ENCODE peak calls at places on chromosome 10, in eight cellular contexts. T is GM23248; D is hepatocyte; U is left ventricle myocardium inferior; Y is testis; W is uterus; C is mammary epithelial cell; A is CD4-positive, CD25-positive, alpha-beta regulatory T cell. R is an unnamed sample.

GRCh38 chr10:80204801-80205477 is 398 bp downstream of the ANXA11 start:
- DNase-seq in Y (no peak), D (peak; percentile 67), A (peak; percentile 58), T (peak; percentile 66), C (no peak), W (peak; percentile 55), U (peak; percentile 50), R (no peak)

GRCh38 chr10:75525067-75525466 is 93.6 kb downstream of the LRMDA start:
- DNase-seq in D (no peak), T (no peak), Y (no peak), W (no peak), C (no peak), U (no peak), A (no peak), R (no peak)

GRCh38 chr10:80518143-80518806 is 19.4 kb upstream of the SH2D4B start:
- DNase-seq in A (no peak), D (no peak), C (no peak), Y (no peak), T (no peak), U (no peak), W (no peak), R (no peak)

GRCh38 chr10:22911889-22912762 is 15.7 kb upstream of the ARMC3 start:
- DNase-seq in D (peak; percentile 65), A (no peak), W (no peak), T (no peak), C (no peak), Y (peak; percentile 78), U (no peak), R (no peak)

GRCh38 chr10:129875993-129876727 is 87.9 kb downstream of the EBF3 start:
- DNase-seq in C (no peak), W (no peak), Y (no peak), A (no peak), U (no peak), T (no peak), D (no peak), R (no peak)

GRCh38 chr10:103637855-103638561 is 144.5 kb downstream of the NEURL1 start:
- DNase-seq in W (peak; percentile 87), A (no peak), Y (peak; percentile 83), D (no peak), T (peak; percentile 98), U (peak; percentile 78), C (no peak), R (peak; percentile 48)

GRCh38 chr10:127299956-127300689 is 103.7 kb upstream of the INSYN2A start:
- DNase-seq in D (no peak), W (no peak), Y (no peak), U (no peak), T (no peak), A (no peak), C (no peak), R (peak; percentile 60)

GRCh38 chr10:19245889-19246841 is 197.6 kb downstream of the MALRD1 start:
- DNase-seq in D (peak; percentile 8), Y (no peak), C (no peak), U (no peak), A (no peak), W (no peak), T (no peak), R (no peak)

GRCh38 chr10:106740071-106740470 is 424.4 kb downstream of the SORCS1 start:
- DNase-seq in W (no peak), A (no peak), T (no peak), Y (no peak), D (no peak), C (no peak), U (no peak), R (no peak)

GRCh38 chr10:95784279-95784913 is 28.4 kb downstream of the ENTPD1 start:
- DNase-seq in D (no peak), U (no peak), A (peak; percentile 30), C (no peak), Y (no peak), W (no peak), T (no peak), R (no peak)

GRCh38 chr10:129790710-129791446 is 173.2 kb downstream of the EBF3 start:
- DNase-seq in A (no peak), C (no peak), T (no peak), D (no peak), Y (no peak), U (no peak), W (no peak), R (no peak)

GRCh38 chr10:86149264-86149663 is 217.3 kb downstream of the GRID1 start:
- DNase-seq in A (no peak), C (no peak), Y (no peak), U (no peak), T (no peak), W (no peak), D (no peak), R (no peak)

GRCh38 chr10:79007843-79008319 is 60.9 kb upstream of the ZMIZ1 start:
- DNase-seq in D (no peak), T (peak; percentile 50), C (no peak), U (no peak), A (no peak), W (no peak), Y (peak; percentile 30), R (no peak)

GRCh38 chr10:60048146-60048545 is 141.8 kb upstream of the CCDC6 start:
- DNase-seq in A (no peak), D (peak; percentile 17), W (no peak), Y (no peak), U (no peak), C (peak; percentile 18), T (no peak), R (no peak)

GRCh38 chr10:119270893-119271361 is 63.6 kb downstream of the GRK5 start:
- DNase-seq in D (peak; percentile 88), C (no peak), Y (no peak), T (no peak), U (peak; percentile 87), W (no peak), A (peak; percentile 80), R (peak; percentile 84)

GRCh38 chr10:69506487-69506833 is 55.2 kb downstream of the TSPAN15 start:
- DNase-seq in D (peak; percentile 4), W (no peak), T (no peak), A (no peak), C (no peak), Y (peak; percentile 4), U (no peak), R (no peak)

GRCh38 chr10:22980822-22981221 is 53.0 kb downstream of the ARMC3 start:
- DNase-seq in W (no peak), U (no peak), T (no peak), Y (no peak), D (no peak), A (no peak), C (no peak), R (no peak)

GRCh38 chr10:122044713-122045112 is 55.8 kb downstream of the TACC2 start:
- DNase-seq in C (no peak), W (peak; percentile 23), U (no peak), A (no peak), T (peak; percentile 41), Y (peak; percentile 38), D (peak; percentile 74), R (no peak)

GRCh38 chr10:8532647-8533046 is 478.2 kb downstream of the GATA3 start:
- DNase-seq in T (no peak), C (no peak), A (no peak), Y (no peak), U (no peak), D (no peak), W (no peak), R (no peak)

GRCh38 chr10:132632851-132633684 is 95.5 kb downstream of the INPP5A start:
- DNase-seq in W (peak; percentile 41), C (no peak), T (peak; percentile 72), A (no peak), D (no peak), Y (no peak), U (peak; percentile 12), R (no peak)

GRCh38 chr10:630581-631073 is 58.8 kb downstream of the DIP2C start:
- DNase-seq in C (no peak), D (no peak), Y (no peak), W (no peak), T (no peak), A (no peak), U (no peak), R (peak; percentile 15)

GRCh38 chr10:3803295-3803883 is 18.4 kb upstream of the KLF6 start:
- DNase-seq in Y (no peak), W (no peak), C (peak; percentile 73), U (no peak), D (peak; percentile 71), A (no peak), T (peak; percentile 88), R (no peak)

GRCh38 chr10:43226851-43227845 is 39.7 kb downstream of the RASGEF1A start:
- DNase-seq in Y (no peak), A (no peak), T (no peak), D (no peak), C (no peak), U (peak; percentile 2), W (peak; percentile 5), R (peak; percentile 14)

GRCh38 chr10:44262551-44263251 is 122.2 kb downstream of the CXCL12 start:
- DNase-seq in C (no peak), D (no peak), W (no peak), Y (no peak), T (peak; percentile 18), A (no peak), U (no peak), R (no peak)
- H3K4me1 ChIP-seq in C (no peaks in the 10 kb centered on the region), D (peaks cover 28% of the 10 kb centered on the region), W (peaks cover 8% of the 10 kb centered on the region), Y (no peaks in the 10 kb centered on the region), T (peaks cover 35% of the 10 kb centered on the region), A (no peaks in the 10 kb centered on the region), U (peaks cover 40% of the 10 kb centered on the region), R (no peaks in the 10 kb centered on the region)

DNA sequence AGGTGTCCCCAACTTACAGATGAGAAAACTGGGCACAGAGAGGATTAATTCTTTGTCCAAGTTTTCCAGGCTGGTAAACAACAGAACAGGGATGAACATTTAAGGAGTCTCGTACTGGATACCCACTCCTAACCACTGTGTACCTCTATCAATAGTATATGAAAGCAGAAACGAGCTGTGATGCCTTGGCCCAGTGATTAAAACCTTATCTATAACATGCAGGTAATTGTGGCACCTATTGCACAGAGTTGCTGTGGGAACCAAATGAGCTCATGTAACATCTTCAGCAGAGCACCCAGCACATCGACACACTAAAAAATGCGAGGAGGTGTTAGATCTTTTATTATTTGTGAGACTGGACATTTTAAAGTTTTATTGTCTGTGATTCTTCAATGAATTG is 1.6 kb downstream of the TMEM273 start:
- DNase-seq in D (no peak), T (no peak), W (no peak), A (no peak), U (no peak), Y (no peak), C (no peak), R (no peak)
- H3K4me3 ChIP-seq in D (no peak overlapping the region), T (no peak overlapping the region), W (no peak overlapping the region), A (peak overlapping the region; percentile 77), U (peak overlapping the region; percentile 62), Y (no peak overlapping the region), C (no peak overlapping the region), R (no peak overlapping the region)

GRCh38 chr10:71575446-71575845 is 144.1 kb downstream of the C10orf105 start:
- DNase-seq in Y (peak; percentile 27), D (no peak), W (peak; percentile 51), A (no peak), C (no peak), T (peak; percentile 12), U (peak; percentile 61), R (no peak)
- H3K36me3 ChIP-seq in Y (no peaks in the 10 kb centered on the region), D (no peaks in the 10 kb centered on the region), W (no peaks in the 10 kb centered on the region), A (no peaks in the 10 kb centered on the region), C (no peaks in the 10 kb centered on the region), T (no peaks in the 10 kb centered on the region), U (no peaks in the 10 kb centered on the region), R (no peaks in the 10 kb centered on the region)

DNA sequence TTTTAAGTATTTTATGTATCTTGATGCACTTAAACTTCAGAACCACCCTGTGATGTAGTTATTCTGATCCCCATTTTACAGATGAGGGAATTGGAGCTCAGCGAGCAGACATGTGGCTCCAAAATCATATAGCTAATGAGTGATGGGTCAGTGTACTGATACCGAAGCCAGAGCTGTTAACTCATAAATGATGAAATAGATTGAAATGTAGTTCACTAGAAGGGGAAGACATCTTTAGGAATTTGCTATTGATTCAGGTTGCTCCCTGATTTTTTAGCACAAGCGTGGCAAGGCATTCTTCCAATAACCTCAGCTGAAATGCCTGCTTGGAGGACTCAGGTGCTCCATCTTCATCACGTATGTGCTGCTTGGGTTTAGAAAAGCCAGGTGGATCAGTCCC is 228.8 kb downstream of the PTEN start:
- DNase-seq in C (no peak), U (no peak), A (no peak), Y (no peak), W (no peak), D (no peak), T (no peak), R (no peak)
- H3K4me1 ChIP-seq in C (peaks cover 58% of the 10 kb centered on the region), U (peaks cover 28% of the 10 kb centered on the region), A (peaks cover 30% of the 10 kb centered on the region), Y (no peaks in the 10 kb centered on the region), W (no peaks in the 10 kb centered on the region), D (peaks cover 19% of the 10 kb centered on the region), T (no peaks in the 10 kb centered on the region), R (no peaks in the 10 kb centered on the region)